ENCODE peak calls at places on chromosomes 5 and 9, in nine cellular contexts. I, T, M, L, G, A, D, Y and C are unnamed samples.

GRCh38 chr9:37936965-37937364 is 33.0 kb upstream of the SLC25A51 start:
- DNase-seq in A (peak), T (peak), Y (no peak), D (no peak), M (no peak), L (peak), G (no peak), I (no peak), C (no peak)

GRCh38 chr9:77424993-77425392 is 223.1 kb downstream of the GNA14 start:
- DNase-seq in D (no peak), T (no peak), M (no peak), I (no peak), A (no peak), Y (no peak), G (no peak), L (peak), C (no peak)

GRCh38 chr5:149855371-149855770 is 89.2 kb downstream of the PDE6A start:
- DNase-seq in M (peak), G (no peak), Y (no peak), I (no peak), A (no peak), T (no peak), D (no peak), L (no peak), C (no peak)

GRCh38 chr9:36462245-36462644 is 62.2 kb upstream of the RNF38 start:
- DNase-seq in L (no peak), M (no peak), I (no peak), G (no peak), A (no peak), T (no peak), D (no peak), Y (no peak), C (no peak)

GRCh38 chr5:40551706-40552557 is 127.8 kb upstream of the PTGER4 start:
- DNase-seq in I (no peak), M (no peak), A (no peak), Y (no peak), T (peak), L (peak), D (peak), G (no peak), C (peak)

GRCh38 chr9:72442212-72442607 is 77.2 kb upstream of the ZFAND5 start:
- DNase-seq in D (peak), M (no peak), G (no peak), L (peak), T (peak), A (no peak), Y (no peak), I (no peak), C (no peak)

GRCh38 chr5:95841914-95842812 is 19.6 kb upstream of the GLRX start:
- DNase-seq in M (no peak), D (no peak), T (peak), L (peak), A (no peak), Y (no peak), I (no peak), G (no peak), C (no peak)

GRCh38 chr9:79885093-79885857 is 313.5 kb downstream of the TLE4 start:
- DNase-seq in A (no peak), T (no peak), I (no peak), M (no peak), G (no peak), Y (no peak), D (no peak), L (no peak), C (no peak)

GRCh38 chr5:32076699-32077695 is 97.1 kb downstream of the GOLPH3 start:
- DNase-seq in A (peak), D (peak), Y (peak), T (peak), G (no peak), I (peak), M (peak), L (peak), C (no peak)

GRCh38 chr9:114684036-114684435 is 2.0 kb upstream of the TEX48 start:
- DNase-seq in Y (no peak), G (no peak), T (no peak), I (no peak), D (no peak), L (no peak), M (no peak), A (no peak), C (no peak)

GRCh38 chr5:69276422-69277174 is 41.9 kb downstream of the CDK7 start:
- DNase-seq in M (no peak), A (no peak), Y (no peak), D (peak), T (peak), G (no peak), L (peak), I (no peak), C (no peak)